ENCODE peak calls at places on chromosome 10, in eight cellular contexts. One of them, this sample, is unnamed.

GRCh38 chr10:86868353-86868752 is 89.1 kb downstream of the MMRN2 start:
- DNase-seq in RWPE1: no peak
- DNase-seq in colonic mucosa: no peak
- DNase-seq in tibial artery: no peak
- DNase-seq in uterus: no peak
- DNase-seq in ovary: peak
- DNase-seq in aorta: no peak
- DNase-seq in gastrocnemius medialis: no peak
- DNase-seq in this sample: no peak

GRCh38 chr10:116771101-116771705 is 28.8 kb upstream of the HSPA12A start:
- DNase-seq in RWPE1: peak
- DNase-seq in colonic mucosa: peak
- DNase-seq in tibial artery: peak
- DNase-seq in uterus: peak
- DNase-seq in ovary: peak
- DNase-seq in aorta: peak
- DNase-seq in gastrocnemius medialis: peak
- DNase-seq in this sample: no peak

GRCh38 chr10:25493122-25493893 is 318.5 kb downstream of the GPR158 start:
- DNase-seq in RWPE1: peak
- DNase-seq in colonic mucosa: no peak
- DNase-seq in tibial artery: no peak
- DNase-seq in uterus: no peak
- DNase-seq in ovary: no peak
- DNase-seq in aorta: no peak
- DNase-seq in gastrocnemius medialis: no peak
- DNase-seq in this sample: no peak

GRCh38 chr10:79243211-79244067 is 103.8 kb upstream of the PPIF start:
- DNase-seq in RWPE1: peak
- DNase-seq in colonic mucosa: peak
- DNase-seq in tibial artery: peak
- DNase-seq in uterus: no peak
- DNase-seq in ovary: no peak
- DNase-seq in aorta: peak
- DNase-seq in gastrocnemius medialis: no peak
- DNase-seq in this sample: no peak

GRCh38 chr10:129880191-129880590 is 83.9 kb downstream of the EBF3 start:
- DNase-seq in RWPE1: no peak
- DNase-seq in colonic mucosa: no peak
- DNase-seq in tibial artery: no peak
- DNase-seq in uterus: no peak
- DNase-seq in ovary: no peak
- DNase-seq in aorta: no peak
- DNase-seq in gastrocnemius medialis: no peak
- DNase-seq in this sample: no peak

GRCh38 chr10:129459762-129460539 is 7.1 kb upstream of the MGMT start:
- DNase-seq in RWPE1: no peak
- DNase-seq in colonic mucosa: no peak
- DNase-seq in tibial artery: no peak
- DNase-seq in uterus: no peak
- DNase-seq in ovary: no peak
- DNase-seq in aorta: no peak
- DNase-seq in gastrocnemius medialis: no peak
- DNase-seq in this sample: no peak

GRCh38 chr10:82966130-82966529 is 1091.1 kb downstream of the NRG3 start:
- DNase-seq in RWPE1: no peak
- DNase-seq in colonic mucosa: no peak
- DNase-seq in tibial artery: no peak
- DNase-seq in uterus: no peak
- DNase-seq in ovary: no peak
- DNase-seq in aorta: no peak
- DNase-seq in gastrocnemius medialis: no peak
- DNase-seq in this sample: no peak

GRCh38 chr10:131902211-131902610 is 1.4 kb downstream of the PPP2R2D start:
- DNase-seq in RWPE1: no peak
- DNase-seq in colonic mucosa: no peak
- DNase-seq in tibial artery: no peak
- DNase-seq in uterus: no peak
- DNase-seq in ovary: peak
- DNase-seq in aorta: no peak
- DNase-seq in gastrocnemius medialis: no peak
- DNase-seq in this sample: peak

GRCh38 chr10:125080984-125081383 is 79.4 kb downstream of the CTBP2 start:
- DNase-seq in RWPE1: no peak
- DNase-seq in colonic mucosa: no peak
- DNase-seq in tibial artery: no peak
- DNase-seq in uterus: no peak
- DNase-seq in ovary: no peak
- DNase-seq in aorta: no peak
- DNase-seq in gastrocnemius medialis: peak
- DNase-seq in this sample: no peak

DNA sequence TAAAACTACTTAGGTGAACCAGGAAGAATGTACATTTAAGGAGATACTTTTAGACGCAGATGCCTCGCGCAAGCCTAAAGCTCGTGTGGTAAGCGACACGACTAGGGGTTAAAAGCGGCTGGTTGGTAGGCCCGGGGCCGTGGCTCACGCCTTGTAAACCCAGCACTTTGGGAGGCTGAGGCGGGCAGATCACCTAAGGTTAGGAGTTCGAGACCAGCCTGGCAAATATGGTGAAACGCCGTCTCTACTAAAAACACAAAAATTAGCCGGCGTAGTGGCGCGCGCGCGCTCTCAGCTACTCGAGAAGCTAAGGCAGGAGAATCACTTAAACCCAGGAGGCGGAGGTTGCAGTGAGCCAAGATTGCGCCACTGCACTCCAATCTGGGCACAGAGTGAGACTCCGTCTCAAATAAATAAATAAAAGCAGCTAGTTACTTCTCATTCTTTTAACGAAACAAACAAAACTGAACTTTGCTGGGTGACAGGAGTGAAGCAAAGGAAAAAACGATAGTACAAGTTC is 879 bp downstream of the NUDT5 start:
- DNase-seq in RWPE1: peak
- DNase-seq in colonic mucosa: peak
- DNase-seq in tibial artery: peak
- DNase-seq in uterus: peak
- DNase-seq in ovary: peak
- DNase-seq in aorta: peak
- DNase-seq in gastrocnemius medialis: peak
- DNase-seq in this sample: peak
- H3K27ac ChIP-seq in RWPE1: peak
- H3K27ac ChIP-seq in colonic mucosa: peak
- H3K27ac ChIP-seq in tibial artery: peak
- H3K27ac ChIP-seq in uterus: peak
- H3K27ac ChIP-seq in ovary: no peak
- H3K27ac ChIP-seq in aorta: no peak
- H3K27ac ChIP-seq in gastrocnemius medialis: peak
- H3K27ac ChIP-seq in this sample: peak

GRCh38 chr10:98396096-98397053 is 18.6 kb downstream of the PYROXD2 start:
- DNase-seq in RWPE1: no peak
- DNase-seq in colonic mucosa: no peak
- DNase-seq in tibial artery: no peak
- DNase-seq in uterus: no peak
- DNase-seq in ovary: no peak
- DNase-seq in aorta: peak
- DNase-seq in gastrocnemius medialis: no peak
- DNase-seq in this sample: no peak
- H3K27ac ChIP-seq in RWPE1: no peak
- H3K27ac ChIP-seq in colonic mucosa: no peak
- H3K27ac ChIP-seq in tibial artery: no peak
- H3K27ac ChIP-seq in uterus: no peak
- H3K27ac ChIP-seq in ovary: no peak
- H3K27ac ChIP-seq in aorta: no peak
- H3K27ac ChIP-seq in gastrocnemius medialis: no peak
- H3K27ac ChIP-seq in this sample: no peak

GRCh38 chr10:63267414-63268138 is 134.4 kb downstream of the NRBF2 start:
- DNase-seq in RWPE1: peak
- DNase-seq in colonic mucosa: peak
- DNase-seq in tibial artery: no peak
- DNase-seq in uterus: no peak
- DNase-seq in ovary: no peak
- DNase-seq in aorta: no peak
- DNase-seq in gastrocnemius medialis: no peak
- DNase-seq in this sample: peak

GRCh38 chr10:63266337-63267327 is 133.5 kb downstream of the NRBF2 start:
- DNase-seq in RWPE1: no peak
- DNase-seq in colonic mucosa: no peak
- DNase-seq in tibial artery: no peak
- DNase-seq in uterus: no peak
- DNase-seq in ovary: no peak
- DNase-seq in aorta: no peak
- DNase-seq in gastrocnemius medialis: no peak
- DNase-seq in this sample: no peak

GRCh38 chr10:63264852-63265617 is 131.9 kb downstream of the NRBF2 start:
- DNase-seq in RWPE1: peak
- DNase-seq in colonic mucosa: peak
- DNase-seq in tibial artery: no peak
- DNase-seq in uterus: no peak
- DNase-seq in ovary: no peak
- DNase-seq in aorta: no peak
- DNase-seq in gastrocnemius medialis: no peak
- DNase-seq in this sample: peak

GRCh38 chr10:63268139-63268797 is 135.1 kb downstream of the NRBF2 start:
- DNase-seq in RWPE1: no peak
- DNase-seq in colonic mucosa: no peak
- DNase-seq in tibial artery: no peak
- DNase-seq in uterus: no peak
- DNase-seq in ovary: no peak
- DNase-seq in aorta: no peak
- DNase-seq in gastrocnemius medialis: no peak
- DNase-seq in this sample: no peak

GRCh38 chr10:63265646-63266207 is 132.6 kb downstream of the NRBF2 start:
- DNase-seq in RWPE1: no peak
- DNase-seq in colonic mucosa: no peak
- DNase-seq in tibial artery: no peak
- DNase-seq in uterus: no peak
- DNase-seq in ovary: no peak
- DNase-seq in aorta: no peak
- DNase-seq in gastrocnemius medialis: no peak
- DNase-seq in this sample: no peak
- H3K27ac ChIP-seq in RWPE1: no peak
- H3K27ac ChIP-seq in colonic mucosa: peak
- H3K27ac ChIP-seq in tibial artery: peak
- H3K27ac ChIP-seq in uterus: peak
- H3K27ac ChIP-seq in ovary: peak
- H3K27ac ChIP-seq in aorta: no peak
- H3K27ac ChIP-seq in gastrocnemius medialis: peak
- H3K27ac ChIP-seq in this sample: peak

GRCh38 chr10:52939894-52940293 is 167.3 kb upstream of the MBL2 start:
- DNase-seq in RWPE1: no peak
- DNase-seq in colonic mucosa: no peak
- DNase-seq in tibial artery: no peak
- DNase-seq in uterus: no peak
- DNase-seq in ovary: no peak
- DNase-seq in aorta: no peak
- DNase-seq in gastrocnemius medialis: no peak
- DNase-seq in this sample: no peak
- H3K27ac ChIP-seq in RWPE1: no peak
- H3K27ac ChIP-seq in colonic mucosa: no peak
- H3K27ac ChIP-seq in tibial artery: no peak
- H3K27ac ChIP-seq in uterus: no peak
- H3K27ac ChIP-seq in ovary: no peak
- H3K27ac ChIP-seq in aorta: no peak
- H3K27ac ChIP-seq in gastrocnemius medialis: no peak
- H3K27ac ChIP-seq in this sample: no peak

DNA sequence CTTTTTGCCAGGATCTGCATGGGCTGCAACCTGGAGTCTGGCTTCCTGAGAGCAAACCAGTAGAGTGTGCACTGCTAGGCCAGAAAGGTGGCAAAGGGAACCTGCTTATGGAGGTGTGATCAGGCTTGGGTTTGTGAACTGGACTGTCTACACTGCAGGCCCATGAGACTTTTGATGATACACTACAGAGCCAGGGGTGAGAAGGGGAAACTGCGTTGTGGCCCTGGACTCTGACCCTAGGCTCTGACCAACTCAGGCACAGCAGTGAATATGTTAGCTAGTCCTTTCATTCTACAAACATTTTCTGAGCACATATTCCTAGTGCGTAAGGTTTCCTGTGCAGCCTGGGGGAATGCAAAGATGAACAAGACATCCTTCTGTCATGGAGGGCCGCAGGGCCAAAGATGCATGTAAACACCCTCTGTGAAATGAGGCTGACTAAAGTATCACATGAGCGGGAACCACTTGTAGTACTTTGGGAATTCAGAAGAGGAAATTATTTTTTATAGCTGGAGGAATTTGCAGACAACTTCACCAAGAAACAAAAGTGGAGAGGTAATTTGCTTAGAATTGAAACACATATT is 63.8 kb upstream of the HPS1 start:
- DNase-seq in RWPE1: no peak
- DNase-seq in colonic mucosa: no peak
- DNase-seq in tibial artery: no peak
- DNase-seq in uterus: no peak
- DNase-seq in ovary: no peak
- DNase-seq in aorta: no peak
- DNase-seq in gastrocnemius medialis: no peak
- DNase-seq in this sample: no peak
- H3K27ac ChIP-seq in RWPE1: no peak
- H3K27ac ChIP-seq in colonic mucosa: peak
- H3K27ac ChIP-seq in tibial artery: no peak
- H3K27ac ChIP-seq in uterus: no peak
- H3K27ac ChIP-seq in ovary: no peak
- H3K27ac ChIP-seq in aorta: no peak
- H3K27ac ChIP-seq in gastrocnemius medialis: no peak
- H3K27ac ChIP-seq in this sample: no peak

GRCh38 chr10:22468570-22469320 is 123.4 kb downstream of the SPAG6 start:
- DNase-seq in RWPE1: no peak
- DNase-seq in colonic mucosa: no peak
- DNase-seq in tibial artery: no peak
- DNase-seq in uterus: no peak
- DNase-seq in ovary: no peak
- DNase-seq in aorta: no peak
- DNase-seq in gastrocnemius medialis: no peak
- DNase-seq in this sample: no peak

GRCh38 chr10:22466763-22467334 is 121.6 kb downstream of the SPAG6 start:
- DNase-seq in RWPE1: no peak
- DNase-seq in colonic mucosa: no peak
- DNase-seq in tibial artery: no peak
- DNase-seq in uterus: no peak
- DNase-seq in ovary: no peak
- DNase-seq in aorta: no peak
- DNase-seq in gastrocnemius medialis: no peak
- DNase-seq in this sample: no peak

GRCh38 chr10:22461891-22462290 is 116.6 kb downstream of the SPAG6 start:
- DNase-seq in RWPE1: no peak
- DNase-seq in colonic mucosa: no peak
- DNase-seq in tibial artery: no peak
- DNase-seq in uterus: no peak
- DNase-seq in ovary: no peak
- DNase-seq in aorta: no peak
- DNase-seq in gastrocnemius medialis: no peak
- DNase-seq in this sample: no peak

GRCh38 chr10:22463255-22463654 is 118.0 kb downstream of the SPAG6 start:
- DNase-seq in RWPE1: no peak
- DNase-seq in colonic mucosa: no peak
- DNase-seq in tibial artery: no peak
- DNase-seq in uterus: no peak
- DNase-seq in ovary: no peak
- DNase-seq in aorta: no peak
- DNase-seq in gastrocnemius medialis: no peak
- DNase-seq in this sample: no peak

GRCh38 chr10:22464966-22465627 is 119.8 kb downstream of the SPAG6 start:
- DNase-seq in RWPE1: no peak
- DNase-seq in colonic mucosa: no peak
- DNase-seq in tibial artery: no peak
- DNase-seq in uterus: no peak
- DNase-seq in ovary: no peak
- DNase-seq in aorta: no peak
- DNase-seq in gastrocnemius medialis: no peak
- DNase-seq in this sample: no peak
- H3K27ac ChIP-seq in RWPE1: no peak
- H3K27ac ChIP-seq in colonic mucosa: no peak
- H3K27ac ChIP-seq in tibial artery: no peak
- H3K27ac ChIP-seq in uterus: no peak
- H3K27ac ChIP-seq in ovary: no peak
- H3K27ac ChIP-seq in aorta: no peak
- H3K27ac ChIP-seq in gastrocnemius medialis: no peak
- H3K27ac ChIP-seq in this sample: no peak

This sample was measured in DND-41.